ENCODE peak calls at places on chromosomes 13 and 19, in four cellular contexts. One of them, this sample, is unnamed.

GRCh38 chr19:56594446-56594782 is 688 bp upstream of the ZNF71 start:
- DNase-seq in heart right ventricle: no peak
- DNase-seq in osteocyte: no peak
- DNase-seq in HTR-8/SVneo: no peak
- DNase-seq in this sample: no peak

GRCh38 chr13:109781384-109782065 is 4.9 kb downstream of the IRS2 start:
- DNase-seq in heart right ventricle: no peak
- DNase-seq in osteocyte: no peak
- DNase-seq in HTR-8/SVneo: no peak
- DNase-seq in this sample: no peak

GRCh38 chr13:111661776-111662175 is 341.3 kb downstream of the TEX29 start:
- DNase-seq in heart right ventricle: no peak
- DNase-seq in osteocyte: peak; percentile 74
- DNase-seq in HTR-8/SVneo: no peak
- DNase-seq in this sample: no peak

GRCh38 chr19:48967346-48968178 is 2.5 kb downstream of the FTL start:
- DNase-seq in heart right ventricle: no peak
- DNase-seq in osteocyte: no peak
- DNase-seq in HTR-8/SVneo: no peak
- DNase-seq in this sample: peak; percentile 91

GRCh38 chr19:17136617-17137016 is 61.0 kb downstream of the MYO9B start:
- DNase-seq in heart right ventricle: no peak
- DNase-seq in osteocyte: no peak
- DNase-seq in HTR-8/SVneo: no peak
- DNase-seq in this sample: no peak

GRCh38 chr13:40187836-40188591 is 478.4 kb downstream of the FOXO1 start:
- DNase-seq in heart right ventricle: no peak
- DNase-seq in osteocyte: no peak
- DNase-seq in HTR-8/SVneo: no peak
- DNase-seq in this sample: no peak

GRCh38 chr19:11535792-11536595 is 2.7 kb upstream of the CNN1 start:
- DNase-seq in heart right ventricle: peak; percentile 90
- DNase-seq in osteocyte: peak; percentile 96
- DNase-seq in HTR-8/SVneo: peak; percentile 91
- DNase-seq in this sample: peak; percentile 66

GRCh38 chr19:23817519-23817918 is 58.8 kb upstream of the ZNF681 start:
- DNase-seq in heart right ventricle: no peak
- DNase-seq in osteocyte: no peak
- DNase-seq in HTR-8/SVneo: no peak
- DNase-seq in this sample: peak; percentile 30

GRCh38 chr19:33241530-33242101 is 16.0 kb upstream of the SLC7A10 start:
- DNase-seq in heart right ventricle: peak; percentile 29
- DNase-seq in osteocyte: no peak
- DNase-seq in HTR-8/SVneo: no peak
- DNase-seq in this sample: no peak

GRCh38 chr19:2273356-2274184 is 8.4 kb downstream of the PEAK3 start:
- DNase-seq in heart right ventricle: peak; percentile 71
- DNase-seq in osteocyte: peak; percentile 94
- DNase-seq in HTR-8/SVneo: peak; percentile 73
- DNase-seq in this sample: peak; percentile 64

GRCh38 chr19:55206664-55207500 is 2.4 kb downstream of the PTPRH start:
- DNase-seq in heart right ventricle: peak; percentile 84
- DNase-seq in osteocyte: peak; percentile 91
- DNase-seq in HTR-8/SVneo: peak; percentile 96
- DNase-seq in this sample: peak; percentile 94

GRCh38 chr13:98549728-98550317 is 27.1 kb downstream of the STK24 start:
- DNase-seq in heart right ventricle: no peak
- DNase-seq in osteocyte: no peak
- DNase-seq in HTR-8/SVneo: no peak
- DNase-seq in this sample: no peak

This sample was measured in H4.